ENCODE peak calls at places on chromosomes 1 and 21, in four cellular contexts. T, C, F and A are unnamed samples.

GRCh38 chr1:37989381-37989930 is 366 bp downstream of the SF3A3 start:
- DNase-seq in T (no peak), C (no peak), F (peak; percentile 58), A (no peak)

GRCh38 chr21:36589352-36589971 is 109.5 kb upstream of the SIM2 start:
- DNase-seq in T (no peak), C (no peak), F (peak; percentile 65), A (peak; percentile 27)

GRCh38 chr1:89527256-89527655 is 2.6 kb downstream of the LRRC8B start:
- DNase-seq in T (no peak), C (no peak), F (no peak), A (no peak)

GRCh38 chr1:24923485-24924113 is 6.5 kb downstream of the RUNX3 start:
- DNase-seq in T (no peak), C (no peak), F (no peak), A (no peak)

GRCh38 chr1:231690072-231690471 is 63.5 kb downstream of the DISC1 start:
- DNase-seq in T (no peak), C (no peak), F (peak; percentile 21), A (no peak)

GRCh38 chr1:14626869-14627607 is 28.6 kb downstream of the KAZN start:
- DNase-seq in T (no peak), C (no peak), F (peak; percentile 48), A (no peak)

GRCh38 chr21:46000731-46001641 is 19.4 kb downstream of the COL6A1 start:
- DNase-seq in T (no peak), C (peak; percentile 34), F (no peak), A (no peak)

GRCh38 chr21:16570196-16570595 is 840.4 kb downstream of the USP25 start:
- DNase-seq in T (no peak), C (no peak), F (no peak), A (no peak)

GRCh38 chr21:37848721-37849490 is 67.4 kb downstream of the KCNJ6 start:
- DNase-seq in T (no peak), C (no peak), F (no peak), A (peak; percentile 28)

GRCh38 chr1:7117599-7118281 is 332.5 kb downstream of the CAMTA1 start:
- DNase-seq in T (no peak), C (no peak), F (peak; percentile 87), A (peak; percentile 87)

GRCh38 chr1:24071941-24072340 is 40.0 kb downstream of the MYOM3 start:
- DNase-seq in T (no peak), C (no peak), F (no peak), A (no peak)

GRCh38 chr21:33874161-33874560 is 41.4 kb downstream of the ATP5PO start:
- DNase-seq in T (no peak), C (no peak), F (no peak), A (no peak)

GRCh38 chr1:215631489-215631888 is 64.4 kb downstream of the KCTD3 start:
- DNase-seq in T (no peak), C (no peak), F (no peak), A (peak; percentile 13)

GRCh38 chr1:19179597-19180271 is 30.3 kb downstream of the UBR4 start:
- DNase-seq in T (peak; percentile 7), C (no peak), F (peak; percentile 55), A (peak; percentile 18)

GRCh38 chr1:31745071-31745897 is 18.9 kb downstream of the ADGRB2 start:
- DNase-seq in T (no peak), C (peak; percentile 65), F (peak; percentile 83), A (peak; percentile 63)

GRCh38 chr1:41917835-41918449 is 780 bp downstream of the HIVEP3 start:
- DNase-seq in T (no peak), C (no peak), F (peak; percentile 81), A (no peak)

GRCh38 chr1:116712510-116712909 is 41.7 kb upstream of the CD2 start:
- DNase-seq in T (no peak), C (no peak), F (peak; percentile 64), A (no peak)

GRCh38 chr1:74733616-74734484 is 898 bp downstream of the TYW3 start:
- DNase-seq in T (peak; percentile 81), C (no peak), F (peak; percentile 88), A (peak; percentile 82)

DNA sequence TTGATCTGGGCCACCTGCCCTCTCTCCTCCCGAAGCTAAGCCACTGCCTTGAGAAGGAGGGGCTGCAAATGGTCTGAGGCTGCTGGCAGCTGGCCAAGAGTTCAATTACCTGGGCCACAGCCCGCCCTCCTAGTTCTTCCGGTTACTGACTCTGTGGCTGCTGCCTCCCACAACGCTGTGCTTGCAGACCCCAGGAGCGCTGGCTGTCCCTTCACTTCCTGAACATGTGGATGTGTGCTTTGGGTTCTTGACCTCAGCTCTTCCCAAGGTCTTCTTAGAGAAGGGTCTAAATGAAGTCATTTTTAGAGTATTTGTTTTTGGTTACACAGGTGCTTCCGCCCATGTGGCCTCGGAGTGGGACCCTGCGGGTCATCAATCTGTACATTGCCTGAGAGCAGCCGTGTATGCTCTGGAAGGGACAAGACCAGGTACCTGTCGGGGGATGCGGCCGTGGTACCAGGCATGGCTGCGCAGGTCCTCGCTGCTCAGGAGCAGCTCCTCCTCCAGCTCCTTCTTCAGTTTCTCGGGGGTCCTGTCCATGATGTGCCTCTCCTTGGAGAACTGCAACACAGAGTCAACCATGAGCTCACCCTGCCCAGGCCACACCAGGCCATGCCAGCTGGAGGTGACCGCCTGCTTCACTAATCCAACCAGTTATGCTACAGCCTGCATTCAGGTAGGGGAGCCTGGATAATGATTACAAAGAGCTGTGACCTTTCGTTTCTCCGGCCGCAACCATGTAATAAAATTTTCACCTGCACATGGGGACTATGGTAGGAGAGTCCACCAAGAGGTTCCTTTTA is 89.6 kb downstream of the BCAR3 start:
- DNase-seq in T (no peak), C (no peak), F (no peak), A (no peak)
- H3K27ac ChIP-seq in T (no peak overlapping the region), C (peak overlapping the region; percentile 26), F (no peak overlapping the region), A (no peak overlapping the region)

GRCh38 chr1:166354411-166354810 is 187.6 kb upstream of the FAM78B start:
- DNase-seq in T (no peak), C (no peak), F (peak; percentile 48), A (no peak)
- TF ChIP-seq CTCF in T (no peak), C (no peak), F (peak; percentile 9), A (no peak)

DNA sequence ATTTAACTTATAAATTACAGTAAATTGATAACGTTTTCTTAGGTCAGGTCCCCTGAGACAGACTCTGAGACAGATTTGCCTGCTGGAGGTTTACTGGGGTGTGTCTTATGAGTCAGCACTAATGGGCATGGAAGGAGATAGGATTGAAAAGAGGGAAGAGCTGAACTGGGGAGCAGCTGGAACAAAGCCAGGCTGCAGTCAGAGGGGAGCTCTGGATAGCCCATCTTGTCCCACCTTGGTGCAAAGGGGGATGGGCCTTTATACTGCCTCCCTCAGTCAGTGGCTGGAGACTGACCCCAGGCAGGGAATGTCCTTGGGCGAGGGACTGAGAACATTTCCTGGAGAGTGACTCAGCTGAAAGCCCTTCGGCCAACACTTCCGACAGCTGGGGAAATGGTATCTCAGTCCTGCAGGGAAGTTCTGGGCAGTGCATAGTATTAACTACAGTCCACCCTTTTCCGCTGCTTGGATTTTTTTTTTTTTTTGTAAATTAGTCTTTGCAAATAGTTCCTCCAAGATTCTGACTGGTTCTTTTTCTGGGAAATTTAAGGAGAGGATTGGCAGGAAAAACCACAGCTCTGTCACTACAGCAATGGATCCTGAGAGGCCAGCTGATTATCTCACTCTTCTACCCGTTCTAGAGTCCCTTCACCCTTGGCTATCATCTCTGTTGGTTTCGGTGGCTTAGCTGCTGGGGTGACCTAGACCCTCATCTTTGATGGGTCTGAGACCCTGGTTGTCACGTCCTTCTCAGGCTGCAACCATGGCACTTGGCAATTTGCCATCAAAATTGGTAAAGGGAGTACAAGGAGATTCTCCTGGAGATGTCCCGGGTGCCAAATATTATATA is 39.2 kb upstream of the CDC42BPA start:
- DNase-seq in T (peak; percentile 39), C (peak; percentile 67), F (peak; percentile 38), A (peak; percentile 83)
- H3K27ac ChIP-seq in T (peak overlapping the region; percentile 74), C (no peak overlapping the region), F (peak overlapping the region; percentile 73), A (peak overlapping the region; percentile 75)

DNA sequence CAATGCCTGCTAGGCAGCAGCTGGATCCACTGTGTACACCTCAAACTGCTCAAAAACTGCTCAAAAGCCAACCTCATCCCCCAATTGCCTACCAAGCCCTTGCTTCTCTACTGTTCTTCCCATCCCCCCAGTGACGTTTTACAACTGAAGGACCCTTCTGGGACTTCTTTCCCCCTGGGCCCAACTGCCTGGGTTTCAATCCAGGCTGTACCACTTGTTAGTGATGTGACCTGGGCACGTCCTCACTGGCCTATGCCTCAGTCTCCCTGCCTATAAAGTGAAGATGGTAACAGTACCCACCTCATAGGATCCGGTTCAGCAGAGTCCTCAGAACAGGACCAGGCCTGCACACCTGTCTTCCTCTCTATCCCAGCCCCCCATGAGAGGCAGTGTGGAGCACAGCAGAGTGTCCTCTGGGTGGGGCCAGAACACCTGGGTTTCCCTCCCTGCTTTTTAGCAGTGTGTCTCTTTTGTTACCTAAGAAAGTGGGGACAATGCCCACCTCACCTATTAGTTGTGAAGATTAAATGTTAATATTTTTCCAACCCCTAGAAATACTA is 1.9 kb upstream of the TEKT2 start:
- DNase-seq in T (no peak), C (no peak), F (no peak), A (no peak)
- TF ChIP-seq CTCF in T (no peak), C (no peak), F (peak; percentile 12), A (no peak)

GRCh38 chr21:29257701-29258100 is 41.0 kb upstream of the BACH1 start:
- DNase-seq in T (no peak), C (no peak), F (no peak), A (no peak)
- H3K27ac ChIP-seq in T (no peak overlapping the region), C (no peak overlapping the region), F (no peak overlapping the region), A (no peak overlapping the region)